ENCODE peak calls at places on chromosomes 4 and X, in seven cellular contexts. One of them, this sample, is unnamed.
A peak's percentile ranks its signal among the peaks of the same experiment; 100 is the strongest.

GRCh38 chr4:6472387-6473263 is at the start of gene PPP2R2C:
- DNase-seq in BE2C: peak; percentile 34
- DNase-seq in tibial nerve: no peak
- DNase-seq in lower lobe of right lung: no peak
- DNase-seq in endodermal cell: peak; percentile 81
- DNase-seq in tibial artery: no peak
- DNase-seq in suprapubic skin: peak; percentile 70
- DNase-seq in this sample: no peak

GRCh38 chr4:13980317-13980716 is 352.8 kb upstream of the BOD1L1 start:
- DNase-seq in endodermal cell: no peak
- DNase-seq in tibial artery: no peak
- DNase-seq in BE2C: no peak
- DNase-seq in suprapubic skin: no peak
- DNase-seq in lower lobe of right lung: no peak
- DNase-seq in tibial nerve: no peak
- DNase-seq in this sample: no peak

GRCh38 chr4:177010421-177010820 is 217.7 kb upstream of the VEGFC start:
- DNase-seq in tibial artery: no peak
- DNase-seq in endodermal cell: no peak
- DNase-seq in suprapubic skin: no peak
- DNase-seq in BE2C: no peak
- DNase-seq in lower lobe of right lung: no peak
- DNase-seq in tibial nerve: no peak
- DNase-seq in this sample: no peak

GRCh38 chr4:41369680-41370079 is 113.0 kb downstream of the UCHL1 start:
- DNase-seq in BE2C: no peak
- DNase-seq in lower lobe of right lung: no peak
- DNase-seq in tibial nerve: no peak
- DNase-seq in endodermal cell: no peak
- DNase-seq in tibial artery: peak; percentile 70
- DNase-seq in suprapubic skin: no peak
- DNase-seq in this sample: no peak

GRCh38 chr4:145034727-145035211 is 63.2 kb downstream of the ANAPC10 start:
- DNase-seq in BE2C: no peak
- DNase-seq in suprapubic skin: no peak
- DNase-seq in endodermal cell: no peak
- DNase-seq in tibial nerve: no peak
- DNase-seq in tibial artery: no peak
- DNase-seq in lower lobe of right lung: no peak
- DNase-seq in this sample: no peak

GRCh38 chr4:121690001-121690400 is 6.8 kb downstream of the ANXA5 start:
- DNase-seq in suprapubic skin: no peak
- DNase-seq in tibial artery: no peak
- DNase-seq in endodermal cell: no peak
- DNase-seq in lower lobe of right lung: no peak
- DNase-seq in BE2C: no peak
- DNase-seq in tibial nerve: no peak
- DNase-seq in this sample: no peak

GRCh38 chr4:51895816-51896408 is 53.0 kb downstream of the DCUN1D4 start:
- DNase-seq in tibial nerve: peak; percentile 79
- DNase-seq in tibial artery: peak; percentile 66
- DNase-seq in suprapubic skin: no peak
- DNase-seq in BE2C: peak; percentile 78
- DNase-seq in endodermal cell: peak; percentile 87
- DNase-seq in lower lobe of right lung: no peak
- DNase-seq in this sample: peak; percentile 12

GRCh38 chrX:10983526-10983925 is 127.6 kb upstream of the HCCS start:
- DNase-seq in tibial nerve: no peak
- DNase-seq in BE2C: no peak
- DNase-seq in tibial artery: no peak
- DNase-seq in endodermal cell: no peak
- DNase-seq in lower lobe of right lung: no peak
- DNase-seq in suprapubic skin: no peak
- DNase-seq in this sample: no peak

GRCh38 chr4:42442601-42443000 is 45.3 kb downstream of the SHISA3 start:
- DNase-seq in endodermal cell: no peak
- DNase-seq in tibial artery: no peak
- DNase-seq in suprapubic skin: no peak
- DNase-seq in tibial nerve: no peak
- DNase-seq in lower lobe of right lung: no peak
- DNase-seq in BE2C: no peak
- DNase-seq in this sample: no peak

GRCh38 chr4:76803522-76803921 is 94.4 kb downstream of the SOWAHB start:
- DNase-seq in lower lobe of right lung: no peak
- DNase-seq in tibial nerve: peak; percentile 33
- DNase-seq in BE2C: peak; percentile 31
- DNase-seq in tibial artery: no peak
- DNase-seq in suprapubic skin: no peak
- DNase-seq in endodermal cell: peak; percentile 51
- DNase-seq in this sample: no peak

GRCh38 chr4:150664935-150665334 is 83.0 kb downstream of the MAB21L2 start:
- DNase-seq in suprapubic skin: no peak
- DNase-seq in tibial nerve: no peak
- DNase-seq in lower lobe of right lung: no peak
- DNase-seq in tibial artery: no peak
- DNase-seq in BE2C: no peak
- DNase-seq in endodermal cell: no peak
- DNase-seq in this sample: no peak

DNA sequence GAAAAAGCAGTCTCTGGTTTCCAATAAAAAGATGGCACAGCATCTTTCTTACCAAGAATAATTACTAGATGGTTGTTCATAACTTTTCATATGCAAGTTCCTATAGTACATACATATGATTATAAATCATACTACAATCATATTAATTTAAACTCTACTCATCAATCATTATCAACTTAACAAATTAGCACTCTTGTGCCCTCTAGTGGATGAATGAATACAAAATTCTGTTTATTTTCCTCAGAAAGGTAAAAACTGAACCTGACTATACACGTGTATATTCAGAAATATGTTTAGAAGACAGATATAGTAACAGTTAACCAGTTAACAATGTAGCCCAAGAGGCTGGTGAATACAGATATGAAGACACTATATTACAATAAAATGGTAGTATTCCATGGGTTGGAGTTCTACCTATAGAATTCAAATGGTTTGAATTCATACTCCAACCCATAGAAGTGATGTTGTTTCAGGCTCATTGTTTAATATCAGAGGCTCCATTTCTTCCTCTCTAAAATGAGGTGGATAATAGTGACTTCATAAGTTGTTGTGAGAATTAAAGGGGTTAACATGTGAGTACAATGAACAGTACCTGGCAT is 100.0 kb downstream of the ADAMTS3 start:
- DNase-seq in lower lobe of right lung: no peak
- DNase-seq in endodermal cell: no peak
- DNase-seq in suprapubic skin: no peak
- DNase-seq in tibial artery: no peak
- DNase-seq in tibial nerve: no peak
- DNase-seq in BE2C: no peak
- DNase-seq in this sample: no peak
- TF ChIP-seq CTCF in lower lobe of right lung: peak; percentile 51
- TF ChIP-seq CTCF in endodermal cell: peak; percentile 85
- TF ChIP-seq CTCF in suprapubic skin: no peak
- TF ChIP-seq CTCF in tibial artery: peak; percentile 44
- TF ChIP-seq CTCF in tibial nerve: peak; percentile 42
- TF ChIP-seq CTCF in BE2C: peak; percentile 42
- TF ChIP-seq CTCF in this sample: peak; percentile 26

DNA sequence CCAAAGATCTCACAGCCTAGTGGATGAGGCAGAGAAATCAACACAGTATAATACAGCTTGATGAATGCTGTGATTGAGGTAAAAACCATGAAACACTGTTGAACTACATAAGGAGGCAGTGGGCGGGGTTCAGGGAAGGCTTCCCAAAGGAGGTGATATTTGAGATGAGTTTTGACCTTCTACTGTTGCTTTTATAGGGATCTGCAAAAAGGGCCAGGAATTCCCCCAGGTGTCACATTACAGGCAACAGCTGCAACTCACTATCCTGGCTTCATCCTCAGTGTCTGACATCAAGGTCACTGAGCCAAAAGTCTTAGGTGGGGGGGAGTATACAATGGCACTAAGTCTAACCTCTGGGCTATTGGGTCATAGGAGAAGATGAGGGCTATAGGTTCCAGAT is 185.7 kb upstream of the NRK start:
- DNase-seq in lower lobe of right lung: no peak
- DNase-seq in tibial nerve: no peak
- DNase-seq in suprapubic skin: no peak
- DNase-seq in BE2C: no peak
- DNase-seq in endodermal cell: peak; percentile 44
- DNase-seq in tibial artery: no peak
- DNase-seq in this sample: no peak
- H3K9me3 ChIP-seq in lower lobe of right lung: no peaks in the 10 kb centered on the region
- H3K9me3 ChIP-seq in tibial nerve: no peaks in the 10 kb centered on the region
- H3K9me3 ChIP-seq in suprapubic skin: no peaks in the 10 kb centered on the region
- H3K9me3 ChIP-seq in BE2C: no peaks in the 10 kb centered on the region
- H3K9me3 ChIP-seq in endodermal cell: no peaks in the 10 kb centered on the region
- H3K9me3 ChIP-seq in tibial artery: no peaks in the 10 kb centered on the region
- H3K9me3 ChIP-seq in this sample: no peaks in the 10 kb centered on the region

GRCh38 chr4:25177147-25177546 is 16.9 kb upstream of the SEPSECS start:
- DNase-seq in endodermal cell: no peak
- DNase-seq in lower lobe of right lung: no peak
- DNase-seq in tibial artery: no peak
- DNase-seq in BE2C: no peak
- DNase-seq in tibial nerve: no peak
- DNase-seq in suprapubic skin: no peak
- DNase-seq in this sample: no peak

GRCh38 chr4:25171451-25171850 is 11.2 kb upstream of the SEPSECS start:
- DNase-seq in endodermal cell: no peak
- DNase-seq in BE2C: no peak
- DNase-seq in tibial artery: no peak
- DNase-seq in lower lobe of right lung: no peak
- DNase-seq in tibial nerve: no peak
- DNase-seq in suprapubic skin: no peak
- DNase-seq in this sample: no peak

GRCh38 chr4:25169446-25169845 is 9.2 kb upstream of the SEPSECS start:
- DNase-seq in suprapubic skin: no peak
- DNase-seq in lower lobe of right lung: no peak
- DNase-seq in BE2C: no peak
- DNase-seq in tibial artery: no peak
- DNase-seq in endodermal cell: no peak
- DNase-seq in tibial nerve: no peak
- DNase-seq in this sample: no peak

GRCh38 chr4:25174674-25175073 is 14.4 kb upstream of the SEPSECS start:
- DNase-seq in tibial nerve: no peak
- DNase-seq in lower lobe of right lung: no peak
- DNase-seq in tibial artery: no peak
- DNase-seq in BE2C: no peak
- DNase-seq in endodermal cell: no peak
- DNase-seq in suprapubic skin: no peak
- DNase-seq in this sample: no peak

GRCh38 chr4:25172964-25173917 is 13.0 kb upstream of the SEPSECS start:
- DNase-seq in BE2C: no peak
- DNase-seq in lower lobe of right lung: no peak
- DNase-seq in tibial nerve: peak; percentile 52
- DNase-seq in suprapubic skin: no peak
- DNase-seq in endodermal cell: no peak
- DNase-seq in tibial artery: peak; percentile 56
- DNase-seq in this sample: no peak
- TF ChIP-seq CTCF in BE2C: no peak
- TF ChIP-seq CTCF in lower lobe of right lung: no peak
- TF ChIP-seq CTCF in tibial nerve: no peak
- TF ChIP-seq CTCF in suprapubic skin: no peak
- TF ChIP-seq CTCF in endodermal cell: peak; percentile 24
- TF ChIP-seq CTCF in tibial artery: no peak
- TF ChIP-seq CTCF in this sample: no peak

DNA sequence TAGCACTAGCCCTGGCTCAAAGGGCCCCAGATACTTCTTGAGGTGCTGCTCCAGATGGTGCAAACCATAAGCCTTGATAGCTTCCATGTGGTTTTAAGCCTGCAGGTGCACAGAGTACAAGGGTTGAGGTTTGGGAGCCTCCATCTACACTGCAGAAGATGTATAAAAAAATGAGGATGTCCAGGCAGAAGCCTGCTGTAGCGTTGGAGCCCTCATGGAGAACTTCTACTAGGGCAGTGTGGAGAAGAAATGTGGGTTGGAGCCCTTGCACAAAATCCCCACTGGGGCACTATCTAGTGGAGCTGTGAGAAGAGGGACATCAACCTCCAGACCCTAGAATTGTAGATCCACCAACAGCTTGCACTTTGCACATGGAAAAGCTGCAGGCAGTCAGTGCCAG is 231.9 kb downstream of the CHIC2 start:
- DNase-seq in lower lobe of right lung: no peak
- DNase-seq in tibial artery: no peak
- DNase-seq in tibial nerve: no peak
- DNase-seq in endodermal cell: no peak
- DNase-seq in suprapubic skin: no peak
- DNase-seq in BE2C: no peak
- DNase-seq in this sample: no peak
- H3K9me3 ChIP-seq in lower lobe of right lung: no peaks in the 10 kb centered on the region
- H3K9me3 ChIP-seq in tibial artery: no peaks in the 10 kb centered on the region
- H3K9me3 ChIP-seq in tibial nerve: no peaks in the 10 kb centered on the region
- H3K9me3 ChIP-seq in endodermal cell: peaks cover 31% of the 10 kb centered on the region
- H3K9me3 ChIP-seq in suprapubic skin: peaks cover 3% of the 10 kb centered on the region
- H3K9me3 ChIP-seq in BE2C: no peaks in the 10 kb centered on the region
- H3K9me3 ChIP-seq in this sample: peaks cover 21% of the 10 kb centered on the region

DNA sequence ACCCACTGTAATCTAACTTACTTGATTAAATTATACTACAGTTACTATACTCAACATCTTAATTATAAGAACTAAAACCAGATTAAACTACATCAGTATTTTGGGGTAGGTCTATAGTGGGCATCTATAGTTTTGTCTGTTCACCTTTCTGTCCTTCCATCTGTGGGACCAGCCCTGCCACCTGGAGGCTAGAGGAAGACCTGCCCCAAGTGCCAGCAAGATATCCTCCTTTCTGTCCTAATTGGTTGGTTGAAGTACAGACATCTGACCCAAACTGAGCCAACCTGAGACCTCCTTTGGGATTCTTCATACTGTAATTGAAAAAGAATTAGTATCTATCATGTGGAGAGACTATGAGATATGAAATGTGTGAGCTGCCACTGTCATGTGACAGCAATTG is 172.2 kb upstream of the TLL1 start:
- DNase-seq in tibial artery: no peak
- DNase-seq in lower lobe of right lung: no peak
- DNase-seq in tibial nerve: no peak
- DNase-seq in suprapubic skin: no peak
- DNase-seq in endodermal cell: peak; percentile 67
- DNase-seq in BE2C: no peak
- DNase-seq in this sample: no peak
- TF ChIP-seq CTCF in tibial artery: no peak
- TF ChIP-seq CTCF in lower lobe of right lung: no peak
- TF ChIP-seq CTCF in tibial nerve: no peak
- TF ChIP-seq CTCF in suprapubic skin: no peak
- TF ChIP-seq CTCF in endodermal cell: peak; percentile 81
- TF ChIP-seq CTCF in BE2C: peak; percentile 12
- TF ChIP-seq CTCF in this sample: no peak

GRCh38 chrX:56503941-56504673 is 59.3 kb upstream of the UBQLN2 start:
- DNase-seq in tibial artery: no peak
- DNase-seq in BE2C: no peak
- DNase-seq in lower lobe of right lung: no peak
- DNase-seq in endodermal cell: no peak
- DNase-seq in suprapubic skin: no peak
- DNase-seq in tibial nerve: no peak
- DNase-seq in this sample: no peak
- H3K9me3 ChIP-seq in tibial artery: no peaks in the 10 kb centered on the region
- H3K9me3 ChIP-seq in BE2C: no peaks in the 10 kb centered on the region
- H3K9me3 ChIP-seq in lower lobe of right lung: no peaks in the 10 kb centered on the region
- H3K9me3 ChIP-seq in endodermal cell: no peaks in the 10 kb centered on the region
- H3K9me3 ChIP-seq in suprapubic skin: no peaks in the 10 kb centered on the region
- H3K9me3 ChIP-seq in tibial nerve: no peaks in the 10 kb centered on the region
- H3K9me3 ChIP-seq in this sample: peaks cover 12% of the 10 kb centered on the region

GRCh38 chrX:136395271-136395670 is 92.5 kb upstream of the BRS3 start:
- DNase-seq in endodermal cell: no peak
- DNase-seq in tibial artery: no peak
- DNase-seq in tibial nerve: no peak
- DNase-seq in lower lobe of right lung: no peak
- DNase-seq in BE2C: no peak
- DNase-seq in suprapubic skin: no peak
- DNase-seq in this sample: no peak

GRCh38 chrX:136397001-136397400 is 90.7 kb upstream of the BRS3 start:
- DNase-seq in endodermal cell: peak; percentile 49
- DNase-seq in suprapubic skin: no peak
- DNase-seq in tibial nerve: no peak
- DNase-seq in tibial artery: no peak
- DNase-seq in lower lobe of right lung: no peak
- DNase-seq in BE2C: no peak
- DNase-seq in this sample: no peak
- TF ChIP-seq CTCF in endodermal cell: peak; percentile 58
- TF ChIP-seq CTCF in suprapubic skin: no peak
- TF ChIP-seq CTCF in tibial nerve: no peak
- TF ChIP-seq CTCF in tibial artery: no peak
- TF ChIP-seq CTCF in lower lobe of right lung: no peak
- TF ChIP-seq CTCF in BE2C: peak; percentile 16
- TF ChIP-seq CTCF in this sample: no peak